ENCODE peak calls at places on chromosomes 1 and 21, in four cellular contexts. Z is activated naive CD4-positive, alpha-beta T cell; I is GDM1; B is NCI-H774. K is an unnamed sample.

GRCh38 chr1:41764608-41765007 is 154.1 kb downstream of the HIVEP3 start:
- DNase-seq in Z (no peak), I (peak), B (no peak), K (no peak)

GRCh38 chr1:91851130-91852010 is 34.6 kb downstream of the TGFBR3 start:
- DNase-seq in Z (no peak), I (no peak), B (peak), K (peak)

GRCh38 chr1:77942400-77943140 is 36.3 kb downstream of the FUBP1 start:
- DNase-seq in Z (no peak), I (no peak), B (no peak), K (no peak)

GRCh38 chr1:156584813-156585212 is 5.3 kb downstream of the TTC24 start:
- DNase-seq in Z (no peak), I (no peak), B (no peak), K (no peak)

GRCh38 chr21:46368533-46369285 is 44.8 kb downstream of the PCNT start:
- DNase-seq in Z (no peak), I (no peak), B (no peak), K (no peak)

GRCh38 chr1:41404308-41404755 is 43.1 kb downstream of the FOXO6 start:
- DNase-seq in Z (no peak), I (peak), B (peak), K (no peak)

GRCh38 chr1:166165661-166166399 is 971 bp downstream of the FAM78B start:
- DNase-seq in Z (no peak), I (no peak), B (no peak), K (peak)

GRCh38 chr1:224245188-224245587 is 62.1 kb downstream of the DEGS1 start:
- DNase-seq in Z (no peak), I (peak), B (no peak), K (peak)

GRCh38 chr21:36980280-36981048 is 14.0 kb upstream of the HLCS start:
- DNase-seq in Z (no peak), I (no peak), B (peak), K (peak)

GRCh38 chr1:6425671-6426070 is 1.1 kb downstream of the ESPN start:
- DNase-seq in Z (no peak), I (no peak), B (no peak), K (no peak)

GRCh38 chr1:57678138-57678537 is 254.3 kb upstream of the DAB1 start:
- DNase-seq in Z (no peak), I (no peak), B (peak), K (no peak)

GRCh38 chr1:10555635-10556429 is 81.1 kb downstream of the PEX14 start:
- DNase-seq in Z (no peak), I (no peak), B (no peak), K (no peak)

GRCh38 chr1:77664923-77665516 is 17.4 kb downstream of the ZZZ3 start:
- DNase-seq in Z (no peak), I (no peak), B (no peak), K (no peak)

GRCh38 chr1:14304381-14304865 is 294.1 kb upstream of the KAZN start:
- DNase-seq in Z (no peak), I (no peak), B (no peak), K (no peak)

K was measured in transverse colon.